ENCODE peak calls at places on chromosome 12, in nine cellular contexts. D, M, B, A, E, W, G, P and X are unnamed samples.

GRCh38 chr12:62350554-62350953 is 90.3 kb downstream of the USP15 start:
- DNase-seq in W (no peak), M (no peak), G (no peak), E (no peak), P (no peak), A (no peak), B (no peak), D (no peak), X (no peak)

GRCh38 chr12:94498073-94498472 is 38.4 kb upstream of the CEP83 start:
- DNase-seq in D (no peak), P (no peak), A (no peak), G (no peak), B (no peak), E (peak), M (peak), W (no peak), X (no peak)

GRCh38 chr12:105164068-105164467 is 56.5 kb downstream of the WASHC4 start:
- DNase-seq in W (no peak), M (no peak), P (no peak), D (no peak), E (peak), A (no peak), B (no peak), G (no peak), X (no peak)

GRCh38 chr12:52608826-52609630 is 7.8 kb upstream of the KRT72 start:
- DNase-seq in M (no peak), G (no peak), P (no peak), W (peak), E (no peak), A (no peak), D (no peak), B (no peak), X (no peak)

GRCh38 chr12:27272375-27273028 is 28.4 kb downstream of the STK38L start:
- DNase-seq in M (no peak), P (no peak), G (no peak), W (no peak), A (no peak), E (peak), D (no peak), B (no peak), X (no peak)

GRCh38 chr12:53481957-53482586 is 17.2 kb downstream of the MAP3K12 start:
- DNase-seq in M (peak), B (no peak), E (peak), A (no peak), G (no peak), W (no peak), P (no peak), D (no peak), X (no peak)

GRCh38 chr12:12975322-12976077 is 23.5 kb upstream of the GPRC5D start:
- DNase-seq in W (no peak), G (no peak), P (no peak), E (no peak), M (peak), B (no peak), A (no peak), D (no peak), X (peak)

GRCh38 chr12:65965358-65965757 is 141.1 kb downstream of the HMGA2 start:
- DNase-seq in P (peak), B (no peak), G (no peak), M (peak), D (no peak), A (no peak), W (no peak), E (no peak), X (no peak)

GRCh38 chr12:54054442-54055332 is 1.1 kb downstream of the HOXC4 start:
- DNase-seq in P (no peak), G (no peak), B (no peak), D (no peak), E (no peak), A (no peak), W (no peak), M (no peak), X (no peak)

GRCh38 chr12:102551186-102551585 is 70.8 kb upstream of the IGF1 start:
- DNase-seq in D (no peak), P (no peak), W (no peak), G (no peak), M (no peak), B (no peak), E (no peak), A (no peak), X (no peak)

GRCh38 chr12:122449317-122449716 is 26.8 kb upstream of the CLIP1 start:
- DNase-seq in P (peak), D (no peak), E (peak), M (no peak), W (no peak), B (no peak), G (no peak), A (no peak), X (no peak)

GRCh38 chr12:114711689-114712152 is 27.7 kb upstream of the TBX3 start:
- DNase-seq in E (no peak), P (no peak), A (no peak), G (no peak), B (no peak), D (no peak), W (no peak), M (peak), X (no peak)

GRCh38 chr12:107504503-107504885 is 181.1 kb upstream of the PWP1 start:
- DNase-seq in M (no peak), E (no peak), B (no peak), P (no peak), D (no peak), A (no peak), W (no peak), G (no peak), X (no peak)

GRCh38 chr12:34338751-34339150 is 316.5 kb downstream of the ALG10 start:
- DNase-seq in W (no peak), A (no peak), G (no peak), P (no peak), B (no peak), M (no peak), E (no peak), D (no peak), X (no peak)

GRCh38 chr12:103326190-103326589 is 169.6 kb downstream of the C12orf42 start:
- DNase-seq in B (no peak), E (peak), A (no peak), W (no peak), P (no peak), M (peak), D (no peak), G (no peak), X (peak)

GRCh38 chr12:56695327-56696101 is 7.4 kb upstream of the PTGES3 start:
- DNase-seq in E (no peak), D (no peak), B (no peak), G (no peak), A (peak), M (no peak), W (no peak), P (no peak), X (no peak)

GRCh38 chr12:51846911-51847829 is 1.3 kb downstream of the FIGNL2 start:
- DNase-seq in M (peak), G (peak), B (peak), A (no peak), E (peak), P (no peak), W (no peak), D (peak), X (peak)

GRCh38 chr12:104944252-104944651 is 13.8 kb downstream of the SLC41A2 start:
- DNase-seq in G (no peak), E (no peak), A (no peak), M (no peak), B (no peak), D (no peak), P (no peak), W (no peak), X (no peak)

GRCh38 chr12:49283541-49284429 is 11.2 kb upstream of the PRPH start:
- DNase-seq in B (no peak), D (no peak), E (no peak), G (peak), M (peak), P (no peak), W (no peak), A (no peak), X (no peak)

GRCh38 chr12:118315821-118316220 is 56.9 kb downstream of the TAOK3 start:
- DNase-seq in M (no peak), D (no peak), B (no peak), A (no peak), W (no peak), G (no peak), P (no peak), E (no peak), X (no peak)

GRCh38 chr12:122040579-122041386 is 19.1 kb downstream of the BCL7A start:
- DNase-seq in D (no peak), G (no peak), W (no peak), A (peak), M (peak), P (no peak), E (peak), B (no peak), X (no peak)

GRCh38 chr12:69949324-69949723 is 124.3 kb downstream of the MYRFL start:
- DNase-seq in B (peak), G (no peak), M (peak), P (no peak), E (no peak), W (no peak), D (peak), A (no peak), X (no peak)

GRCh38 chr12:132872975-132873421 is 14.4 kb downstream of the CHFR start:
- DNase-seq in B (no peak), D (no peak), P (no peak), M (no peak), E (no peak), G (no peak), A (no peak), W (no peak), X (no peak)

GRCh38 chr12:109305547-109305946 is 3.5 kb downstream of the FOXN4 start:
- DNase-seq in D (no peak), B (no peak), G (no peak), A (no peak), P (no peak), E (no peak), W (no peak), M (no peak), X (no peak)

GRCh38 chr12:109307051-109307450 is 2.0 kb downstream of the FOXN4 start:
- DNase-seq in P (no peak), A (no peak), G (peak), M (no peak), W (no peak), E (peak), B (no peak), D (no peak), X (no peak)

GRCh38 chr12:109310247-109311125 is 1.4 kb upstream of the FOXN4 start:
- DNase-seq in E (no peak), B (no peak), G (peak), D (no peak), A (no peak), W (no peak), M (peak), P (no peak), X (peak)

GRCh38 chr12:109308534-109309440 is at the start of gene FOXN4:
- DNase-seq in B (no peak), E (peak), M (peak), D (no peak), W (no peak), P (no peak), G (peak), A (no peak), X (peak)

GRCh38 chr12:109309441-109310246 is 560 bp upstream of the FOXN4 start:
- DNase-seq in B (no peak), E (peak), G (peak), W (no peak), P (no peak), A (no peak), D (no peak), M (peak), X (peak)
- TF ChIP-seq CTCF in B (no peak), E (no peak), G (no peak), W (no peak), P (no peak), A (no peak), D (no peak), M (no peak), X (no peak)

GRCh38 chr12:46831335-46832083 is 5.7 kb upstream of the SLC38A4 start:
- DNase-seq in A (peak), M (peak), B (peak), E (peak), W (no peak), D (peak), G (no peak), P (no peak), X (no peak)

GRCh38 chr12:46830731-46831334 is 5.0 kb upstream of the SLC38A4 start:
- DNase-seq in E (peak), P (no peak), B (no peak), W (no peak), G (no peak), D (no peak), M (peak), A (peak), X (no peak)

GRCh38 chr12:46824709-46825108 is 1.1 kb downstream of the SLC38A4 start:
- DNase-seq in A (no peak), E (no peak), P (no peak), D (no peak), B (no peak), M (no peak), W (no peak), G (no peak), X (no peak)

DNA sequence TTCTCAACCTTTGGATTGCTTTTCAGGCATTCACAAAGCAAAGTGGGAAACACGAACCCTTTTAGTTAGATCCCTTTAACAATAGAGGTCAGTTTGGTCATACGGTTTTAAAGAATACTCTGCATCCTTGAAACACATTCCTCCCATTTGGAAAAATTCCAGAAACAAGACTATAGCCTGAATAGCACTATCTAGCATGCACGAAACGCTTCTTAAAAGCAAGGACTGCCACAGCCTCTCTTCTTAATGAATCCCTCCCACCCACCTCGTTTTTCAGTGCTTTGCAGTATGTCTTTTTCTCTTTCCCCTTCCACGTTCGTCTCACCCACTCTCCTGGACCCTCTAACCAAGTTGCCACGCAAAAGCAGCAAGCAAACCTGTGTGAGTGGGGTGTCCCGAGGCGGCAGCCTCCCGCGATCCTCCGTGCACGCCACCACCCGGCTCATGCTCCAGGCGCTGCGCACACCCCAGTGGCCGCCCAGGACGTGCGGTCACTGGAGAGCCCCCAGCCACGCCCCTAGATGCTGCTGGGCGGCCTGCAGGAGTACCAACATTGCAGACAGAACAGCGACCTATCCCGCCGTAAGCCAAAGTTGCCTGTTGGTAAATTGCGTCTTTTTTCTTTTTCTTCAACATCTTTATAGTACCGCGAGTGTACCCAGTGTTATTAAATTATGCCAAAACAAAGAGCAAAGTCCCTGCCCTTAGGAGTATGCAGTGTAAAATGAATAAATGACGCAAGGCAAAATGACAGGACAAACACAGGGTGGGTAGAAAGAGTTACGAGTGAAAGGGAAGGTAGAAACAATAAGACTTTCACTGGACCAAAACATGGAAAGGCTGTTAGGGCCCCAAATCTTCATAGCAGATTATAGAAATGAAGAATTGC is at the start of gene SLC38A4:
- DNase-seq in M (peak), A (peak), E (peak), P (no peak), B (peak), G (no peak), D (peak), W (no peak), X (no peak)
- TF ChIP-seq CTCF in M (peak), A (no peak), E (peak), P (peak), B (peak), G (peak), D (no peak), W (no peak), X (no peak)

GRCh38 chr12:91991397-91992187 is 154.1 kb downstream of the BTG1 start:
- DNase-seq in B (no peak), M (no peak), E (no peak), P (no peak), D (no peak), A (no peak), W (no peak), G (no peak), X (peak)
- TF ChIP-seq CTCF in B (no peak), M (no peak), E (no peak), P (no peak), D (no peak), A (no peak), W (no peak), G (no peak), X (peak)

GRCh38 chr12:45895961-45896360 is 94.4 kb downstream of the SCAF11 start:
- DNase-seq in P (no peak), D (no peak), B (no peak), G (no peak), A (no peak), E (no peak), M (no peak), W (no peak), X (no peak)

GRCh38 chr12:45890276-45890675 is 100.1 kb downstream of the SCAF11 start:
- DNase-seq in M (no peak), P (no peak), A (no peak), E (no peak), W (no peak), D (no peak), B (no peak), G (no peak), X (no peak)

GRCh38 chr12:45887544-45887943 is 102.8 kb downstream of the SCAF11 start:
- DNase-seq in E (no peak), D (no peak), G (no peak), A (no peak), M (peak), B (no peak), P (no peak), W (no peak), X (no peak)

GRCh38 chr12:45898094-45898493 is 92.3 kb downstream of the SCAF11 start:
- DNase-seq in B (no peak), P (no peak), W (no peak), G (no peak), A (no peak), D (no peak), M (no peak), E (no peak), X (no peak)

GRCh38 chr12:45893240-45893639 is 97.1 kb downstream of the SCAF11 start:
- DNase-seq in W (no peak), E (no peak), M (peak), D (no peak), G (no peak), P (no peak), A (no peak), B (no peak), X (no peak)
- TF ChIP-seq CTCF in W (no peak), E (no peak), M (peak), D (no peak), G (no peak), P (peak), A (no peak), B (no peak), X (no peak)

DNA sequence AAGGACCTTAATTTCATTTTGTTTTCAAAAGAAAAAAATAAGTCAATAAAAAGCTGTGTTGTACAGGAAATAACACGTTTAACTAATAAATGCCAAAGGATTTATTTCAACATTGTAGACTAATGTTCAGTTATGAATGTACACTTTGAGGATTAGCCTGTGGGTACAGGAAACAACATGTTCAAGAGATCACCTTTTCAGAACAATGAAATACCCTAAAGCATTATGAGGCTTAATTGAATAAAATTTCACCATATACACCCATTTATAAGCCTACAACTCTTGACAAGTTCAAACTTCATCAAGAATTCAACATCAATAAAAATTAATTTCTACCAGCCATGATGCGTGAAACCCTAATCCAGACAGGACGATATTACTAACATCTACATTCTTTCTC is 56.6 kb upstream of the SLC6A15 start:
- DNase-seq in W (no peak), G (no peak), E (no peak), A (no peak), D (no peak), B (no peak), P (no peak), M (no peak), X (no peak)
- TF ChIP-seq CTCF in W (no peak), G (no peak), E (no peak), A (no peak), D (no peak), B (no peak), P (no peak), M (no peak), X (no peak)